ENCODE peak calls at places on chromosomes 4 and X, in four cellular contexts. T, H, Z and M are unnamed samples.
A peak's percentile ranks its signal among the peaks of the same experiment; 100 is the strongest.

GRCh38 chr4:8000721-8001491 is 61.2 kb upstream of the AFAP1 start:
- DNase-seq in H (no peak), T (no peak), Z (no peak), M (no peak)

GRCh38 chr4:14924080-14924916 is 78.0 kb upstream of the CPEB2 start:
- DNase-seq in Z (no peak), H (no peak), T (no peak), M (no peak)

GRCh38 chr4:184408021-184408710 is 66.2 kb downstream of the IRF2 start:
- DNase-seq in Z (no peak), H (no peak), T (no peak), M (no peak)

GRCh38 chr4:90025248-90025647 is 101.9 kb upstream of the CCSER1 start:
- DNase-seq in H (no peak), Z (peak; percentile 39), T (no peak), M (no peak)

GRCh38 chr4:162116085-162116784 is 47.6 kb downstream of the FSTL5 start:
- DNase-seq in T (no peak), H (no peak), Z (peak; percentile 57), M (no peak)

GRCh38 chr4:83906561-83906960 is 370.7 kb downstream of the GPAT3 start:
- DNase-seq in Z (no peak), T (no peak), H (no peak), M (no peak)

GRCh38 chrX:49163555-49164419 is 1.2 kb downstream of the MAGIX start:
- DNase-seq in T (peak; percentile 72), Z (peak; percentile 91), H (peak; percentile 42), M (peak; percentile 74)

GRCh38 chrX:103585421-103586313 is at the start of gene TCEAL4:
- DNase-seq in Z (peak; percentile 61), H (no peak), T (peak; percentile 54), M (no peak)

GRCh38 chr4:183170894-183171293 is 71.8 kb downstream of the WWC2 start:
- DNase-seq in H (no peak), Z (no peak), T (no peak), M (no peak)

GRCh38 chrX:118350715-118351114 is 4.8 kb downstream of the WDR44 start:
- DNase-seq in T (no peak), H (no peak), Z (no peak), M (no peak)

GRCh38 chr4:16140520-16141249 is 56.9 kb upstream of the PROM1 start:
- DNase-seq in T (no peak), H (no peak), Z (no peak), M (no peak)

GRCh38 chrX:100413231-100413630 is 3.2 kb upstream of the PCDH19 start:
- DNase-seq in H (peak; percentile 2), Z (peak; percentile 80), T (peak; percentile 33), M (peak; percentile 4)

GRCh38 chr4:185920171-185920570 is 108.2 kb upstream of the SORBS2 start:
- DNase-seq in H (no peak), T (no peak), Z (no peak), M (no peak)

GRCh38 chr4:84792366-84793301 is 173.9 kb downstream of the WDFY3 start:
- DNase-seq in H (no peak), T (no peak), Z (no peak), M (no peak)

GRCh38 chr4:101251261-101251660 is 96.1 kb downstream of the PPP3CA start:
- DNase-seq in H (no peak), Z (no peak), T (no peak), M (no peak)

GRCh38 chrX:39260965-39261364 is 459.7 kb downstream of the MID1IP1 start:
- DNase-seq in Z (no peak), T (no peak), H (no peak), M (no peak)

GRCh38 chr4:152951348-152951747 is 15.2 kb downstream of the FHDC1 start:
- DNase-seq in T (no peak), Z (peak; percentile 74), H (no peak), M (no peak)

GRCh38 chr4:41110050-41110449 is 104.3 kb downstream of the APBB2 start:
- DNase-seq in Z (no peak), T (no peak), H (no peak), M (no peak)

GRCh38 chrX:73851014-73852009 is 288.3 kb downstream of the CHIC1 start:
- DNase-seq in Z (no peak), H (peak; percentile 90), T (no peak), M (peak; percentile 88)

GRCh38 chr4:83010522-83011318 is at the start of gene LIN54:
- DNase-seq in Z (peak; percentile 73), H (no peak), T (peak; percentile 61), M (peak; percentile 89)

GRCh38 chr4:148254818-148255366 is 187.3 kb downstream of the NR3C2 start:
- DNase-seq in H (no peak), Z (no peak), T (no peak), M (no peak)

GRCh38 chr4:187993827-187994226 is 1.7 kb upstream of the ZFP42 start:
- DNase-seq in H (no peak), T (no peak), Z (peak; percentile 87), M (no peak)

GRCh38 chr4:84379881-84380618 is 119.0 kb downstream of the NKX6-1 start:
- DNase-seq in H (no peak), T (peak; percentile 4), Z (peak; percentile 24), M (no peak)

GRCh38 chrX:15873566-15873965 is 19.0 kb upstream of the AP1S2 start:
- DNase-seq in H (no peak), Z (no peak), T (no peak), M (no peak)

GRCh38 chr4:147052361-147052760 is 106.7 kb upstream of the TTC29 start:
- DNase-seq in H (no peak), Z (no peak), T (no peak), M (no peak)
- H3K27ac ChIP-seq in H (no peak overlapping the region), Z (no peak overlapping the region), T (no peak overlapping the region), M (no peak overlapping the region)

DNA sequence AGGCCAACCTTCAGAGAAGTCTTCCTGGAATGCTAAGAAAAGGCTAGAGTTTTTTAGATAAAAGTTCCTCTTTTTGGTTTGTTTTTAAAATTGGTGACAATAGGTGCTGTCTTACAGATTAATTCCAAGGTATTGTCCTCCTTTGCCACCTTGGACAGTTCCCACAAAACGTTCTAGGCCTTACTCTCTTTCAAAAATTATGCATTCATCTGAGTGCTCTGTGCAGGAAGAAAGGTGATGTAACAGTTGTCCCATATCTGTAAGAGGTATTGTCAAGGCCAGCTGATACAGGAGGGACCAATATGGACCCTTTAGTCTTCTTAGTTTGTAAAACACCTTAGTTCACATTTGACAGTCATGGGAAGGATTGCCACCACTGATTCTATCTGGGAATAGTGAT is 15.9 kb upstream of the CXCL5 start:
- DNase-seq in T (no peak), Z (no peak), H (no peak), M (no peak)
- TF ChIP-seq REST in T (peak; percentile 79), Z (peak; percentile 67), H (peak; percentile 58), M (peak; percentile 90)

GRCh38 chr4:763922-764321 is 58.3 kb downstream of the PCGF3 start:
- DNase-seq in H (no peak), Z (no peak), T (no peak), M (no peak)

GRCh38 chr4:764405-765169 is 59.0 kb downstream of the PCGF3 start:
- DNase-seq in T (no peak), Z (no peak), H (no peak), M (no peak)

GRCh38 chr4:761739-762138 is 56.1 kb downstream of the PCGF3 start:
- DNase-seq in T (no peak), Z (no peak), H (no peak), M (no peak)

GRCh38 chr4:762211-763190 is 56.9 kb downstream of the PCGF3 start:
- DNase-seq in T (no peak), Z (no peak), H (no peak), M (no peak)

GRCh38 chr4:763191-763810 is 57.7 kb downstream of the PCGF3 start:
- DNase-seq in H (no peak), T (no peak), Z (no peak), M (no peak)
- H3K27ac ChIP-seq in H (no peak overlapping the region), T (no peak overlapping the region), Z (no peak overlapping the region), M (no peak overlapping the region)

GRCh38 chr4:65096630-65097029 is 573.7 kb downstream of the EPHA5 start:
- DNase-seq in H (no peak), Z (no peak), T (no peak), M (no peak)
- TF ChIP-seq REST in H (no peak), Z (no peak), T (no peak), M (no peak)

DNA sequence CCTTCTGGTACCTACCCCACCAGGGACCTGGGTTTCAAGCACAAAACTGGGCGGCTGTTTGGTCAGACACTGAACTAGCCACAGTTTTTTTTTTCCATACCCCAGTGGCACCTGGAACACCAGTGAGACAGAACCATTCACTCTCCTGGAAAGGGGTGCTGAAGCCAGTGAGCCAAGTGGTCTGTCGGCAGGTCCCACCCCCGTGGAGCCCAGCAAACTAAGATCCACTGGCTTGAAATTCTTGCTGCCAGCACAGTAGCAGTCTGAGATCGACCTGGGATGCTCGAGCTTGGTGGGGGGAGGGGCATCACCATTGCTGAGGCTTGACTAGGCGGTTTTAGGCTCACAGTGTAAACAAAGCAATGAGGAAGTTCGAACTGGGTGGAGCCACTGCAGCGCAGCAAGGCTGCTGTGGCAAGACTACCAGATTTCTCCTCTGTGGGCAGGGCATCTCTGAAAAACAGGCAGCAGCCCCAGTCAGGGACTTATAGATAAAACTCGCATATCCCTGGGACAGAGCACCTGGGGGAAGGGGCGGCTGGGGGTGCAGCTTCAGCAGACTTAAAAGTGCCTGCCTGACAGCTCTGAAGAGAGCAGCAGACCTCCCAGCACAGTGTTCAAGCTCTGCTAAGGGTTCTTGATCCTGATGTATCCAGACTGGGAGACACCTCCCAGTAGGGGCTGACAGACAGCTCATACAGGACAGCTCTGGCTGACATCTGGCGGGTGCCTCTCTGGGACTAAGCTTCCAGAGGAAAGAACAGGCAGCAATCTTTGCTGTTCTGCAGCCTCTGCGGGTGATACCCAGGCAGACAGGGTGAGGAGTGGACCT is 223.0 kb downstream of the COX18 start:
- DNase-seq in H (no peak), T (no peak), Z (peak; percentile 84), M (peak; percentile 10)
- H3K27ac ChIP-seq in H (no peak overlapping the region), T (no peak overlapping the region), Z (no peak overlapping the region), M (no peak overlapping the region)

GRCh38 chrX:130184857-130185256 is 13.1 kb downstream of the RAB33A start:
- DNase-seq in Z (no peak), H (no peak), T (no peak), M (no peak)
- TF ChIP-seq REST in Z (no peak), H (no peak), T (no peak), M (no peak)

DNA sequence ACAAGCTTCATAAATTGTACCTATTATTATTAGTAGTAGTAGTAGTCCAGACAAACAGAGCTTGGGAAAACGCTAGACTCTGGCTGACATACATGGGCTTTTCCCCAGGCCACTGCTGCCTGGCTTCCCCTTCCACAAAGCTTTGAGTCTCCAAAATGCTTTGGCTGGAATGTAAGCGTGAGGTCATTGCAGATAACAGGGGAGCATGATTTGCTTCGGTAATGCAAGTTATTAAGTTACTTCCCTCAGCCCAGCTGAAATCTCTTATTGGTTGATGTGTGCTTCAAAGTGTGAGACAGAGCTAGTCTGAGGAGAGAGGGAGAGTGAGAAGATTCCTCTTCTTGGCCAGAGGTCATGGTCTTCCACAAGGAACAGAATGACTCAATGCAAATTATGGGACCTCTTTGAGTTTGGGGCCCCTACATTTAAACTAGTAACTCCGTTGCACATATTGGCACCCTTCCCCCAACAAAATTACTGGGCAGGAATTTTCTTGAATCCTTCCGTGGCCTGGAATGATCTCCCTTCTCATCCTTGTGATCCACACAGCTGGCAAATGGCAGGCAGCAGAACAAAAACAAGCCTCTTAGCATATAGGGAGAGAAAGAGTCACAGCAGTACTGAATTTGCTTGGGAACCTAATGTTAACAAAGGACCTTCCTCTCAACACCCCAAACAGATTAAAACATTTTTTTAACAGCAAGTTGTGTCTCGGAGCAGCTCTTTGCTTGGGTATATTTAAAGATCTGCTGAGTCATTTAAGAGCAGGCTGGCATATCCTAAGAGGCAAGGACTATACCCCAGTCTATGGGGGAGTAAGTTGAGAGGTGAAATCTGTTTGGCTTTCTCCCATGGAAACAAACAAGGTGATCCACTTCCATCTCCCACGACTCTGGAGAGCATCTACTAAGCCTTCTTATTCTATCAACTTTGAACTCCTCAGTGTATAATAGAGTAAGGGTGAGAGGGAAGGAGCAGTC is 19.9 kb downstream of the AR start:
- DNase-seq in Z (no peak), H (no peak), T (no peak), M (no peak)
- H3K27ac ChIP-seq in Z (no peak overlapping the region), H (no peak overlapping the region), T (peak overlapping the region; percentile 76), M (no peak overlapping the region)

GRCh38 chr4:80335554-80336358 is at the start of gene CFAP299:
- DNase-seq in T (peak; percentile 48), Z (peak; percentile 96), H (peak; percentile 44), M (peak; percentile 8)
- TF ChIP-seq REST in T (no peak), Z (peak; percentile 51), H (no peak), M (peak; percentile 62)